ENCODE peak calls at places on chromosomes 7 and 10, in seven cellular contexts. D, U, N, H, E, F and L are unnamed samples.

GRCh38 chr10:48792687-48793096 is 108.0 kb downstream of the WDFY4 start:
- DNase-seq in D (no peak), U (peak), N (no peak), H (no peak), E (no peak), F (no peak), L (no peak)

GRCh38 chr7:18927134-18927533 is 190.3 kb downstream of the TWIST1 start:
- DNase-seq in D (no peak), U (peak), N (no peak), H (no peak), E (no peak), F (no peak), L (no peak)

GRCh38 chr7:47482013-47482761 is 99.7 kb downstream of the TNS3 start:
- DNase-seq in D (no peak), U (peak), N (no peak), H (no peak), E (peak), F (no peak), L (no peak)

GRCh38 chr7:148398844-148399365 is 191.7 kb upstream of the C7orf33 start:
- DNase-seq in D (no peak), U (no peak), N (no peak), H (no peak), E (no peak), F (no peak), L (no peak)

GRCh38 chr10:59675812-59676211 is 33.8 kb downstream of the SLC16A9 start:
- DNase-seq in D (no peak), U (no peak), N (no peak), H (no peak), E (no peak), F (no peak), L (peak)

GRCh38 chr10:47159361-47160228 is 140.4 kb upstream of the GDF10 start:
- DNase-seq in D (no peak), U (no peak), N (no peak), H (no peak), E (no peak), F (no peak), L (no peak)

GRCh38 chr10:114309111-114309651 is 70.1 kb downstream of the VWA2 start:
- DNase-seq in D (no peak), U (no peak), N (no peak), H (no peak), E (no peak), F (no peak), L (no peak)

GRCh38 chr10:101778781-101779543 is 3.0 kb upstream of the FGF8 start:
- DNase-seq in D (no peak), U (no peak), N (no peak), H (no peak), E (no peak), F (peak), L (peak)

GRCh38 chr10:37701781-37702493 is 155.5 kb downstream of the ZNF248 start:
- DNase-seq in D (no peak), U (no peak), N (no peak), H (no peak), E (no peak), F (no peak), L (no peak)

GRCh38 chr10:76301950-76302349 is 870.5 kb downstream of the LRMDA start:
- DNase-seq in D (no peak), U (no peak), N (no peak), H (no peak), E (no peak), F (no peak), L (no peak)

GRCh38 chr7:155141562-155141961 is 71.4 kb downstream of the HTR5A start:
- DNase-seq in D (no peak), U (no peak), N (no peak), H (no peak), E (no peak), F (no peak), L (no peak)

GRCh38 chr7:140017543-140017942 is 45.2 kb downstream of the PARP12 start:
- DNase-seq in D (no peak), U (no peak), N (no peak), H (no peak), E (no peak), F (no peak), L (no peak)

GRCh38 chr10:114719311-114719710 is 61.2 kb upstream of the ABLIM1 start:
- DNase-seq in D (no peak), U (no peak), N (no peak), H (no peak), E (no peak), F (no peak), L (no peak)

GRCh38 chr7:128215281-128215680 is 25.8 kb upstream of the LEP start:
- DNase-seq in D (no peak), U (peak), N (no peak), H (no peak), E (no peak), F (no peak), L (no peak)

GRCh38 chr10:110859206-110859946 is 12.4 kb upstream of the PDCD4 start:
- DNase-seq in D (no peak), U (no peak), N (no peak), H (no peak), E (no peak), F (no peak), L (no peak)

GRCh38 chr10:113131611-113132330 is 181.7 kb downstream of the TCF7L2 start:
- DNase-seq in D (no peak), U (peak), N (no peak), H (no peak), E (no peak), F (no peak), L (no peak)

GRCh38 chr7:673681-674453 is 52.6 kb upstream of the DNAAF5 start:
- DNase-seq in D (no peak), U (no peak), N (no peak), H (no peak), E (no peak), F (no peak), L (no peak)

GRCh38 chr7:158282461-158283001 is 305.1 kb downstream of the PTPRN2 start:
- DNase-seq in D (no peak), U (no peak), N (no peak), H (no peak), E (no peak), F (no peak), L (no peak)